ENCODE peak calls at places on chromosomes 16 and 17, in four cellular contexts. T is cardiac muscle cell; K is astrocyte of the hippocampus; V is stimulated activated naive CD4-positive, alpha-beta T cell. P is an unnamed sample.

GRCh38 chr17:2393954-2394749 is 6.7 kb downstream of the MNT start:
- DNase-seq in T (no peak), K (no peak), V (no peak), P (no peak)

GRCh38 chr17:68937890-68938514 is 17.2 kb downstream of the ABCA8 start:
- DNase-seq in T (no peak), K (no peak), V (no peak), P (no peak)

GRCh38 chr16:5502467-5502869 is 404.9 kb upstream of the EEF2KMT start:
- DNase-seq in T (no peak), K (peak), V (no peak), P (no peak)

GRCh38 chr17:70597774-70598173 is 428.4 kb downstream of the KCNJ2 start:
- DNase-seq in T (no peak), K (no peak), V (no peak), P (no peak)

GRCh38 chr17:13107726-13108235 is 90.0 kb upstream of the ELAC2 start:
- DNase-seq in T (no peak), K (no peak), V (no peak), P (no peak)

GRCh38 chr17:44878627-44879221 is 20.5 kb downstream of the EFTUD2 start:
- DNase-seq in T (peak), K (peak), V (peak), P (no peak)

GRCh38 chr16:59204589-59204988 is 470.5 kb upstream of the GOT2 start:
- DNase-seq in T (no peak), K (no peak), V (no peak), P (no peak)

GRCh38 chr16:50902457-50902856 is 160.6 kb downstream of the CYLD start:
- DNase-seq in T (no peak), K (peak), V (no peak), P (no peak)

GRCh38 chr17:65066858-65067257 is 10.3 kb upstream of the GNA13 start:
- DNase-seq in T (no peak), K (no peak), V (no peak), P (no peak)

GRCh38 chr17:42783062-42783777 is 2.8 kb downstream of the WNK4 start:
- DNase-seq in T (peak), K (peak), V (no peak), P (no peak)

GRCh38 chr16:2250652-2251280 is 621 bp downstream of the ECI1 start:
- DNase-seq in T (peak), K (no peak), V (peak), P (peak)

GRCh38 chr17:81865358-81865732 is 5.0 kb upstream of the P4HB start:
- DNase-seq in T (no peak), K (no peak), V (peak), P (no peak)

GRCh38 chr17:81282876-81283275 is 12.2 kb downstream of the SLC38A10 start:
- DNase-seq in T (no peak), K (no peak), V (no peak), P (no peak)

GRCh38 chr16:66454751-66455150 is 27.7 kb downstream of the BEAN1 start:
- DNase-seq in T (no peak), K (no peak), V (no peak), P (no peak)

GRCh38 chr16:86447228-86447627 is 63.1 kb upstream of the FOXF1 start:
- DNase-seq in T (no peak), K (no peak), V (no peak), P (no peak)

GRCh38 chr17:10156579-10157488 is 41.6 kb downstream of the GAS7 start:
- DNase-seq in T (no peak), K (no peak), V (no peak), P (peak)

GRCh38 chr17:27218719-27219488 is 75.0 kb upstream of the WSB1 start:
- DNase-seq in T (no peak), K (no peak), V (no peak), P (no peak)

GRCh38 chr16:86158688-86159360 is 259.9 kb downstream of the IRF8 start:
- DNase-seq in T (peak), K (no peak), V (no peak), P (no peak)

GRCh38 chr17:6468051-6468790 is 24.0 kb downstream of the PIMREG start:
- DNase-seq in T (no peak), K (no peak), V (no peak), P (no peak)

GRCh38 chr17:62869885-62870580 is 61.9 kb upstream of the MARCHF10 start:
- DNase-seq in T (peak), K (peak), V (no peak), P (no peak)

GRCh38 chr16:89407282-89407924 is 83.0 kb downstream of the ANKRD11 start:
- DNase-seq in T (no peak), K (no peak), V (peak), P (no peak)

GRCh38 chr17:61832463-61832862 is 30.9 kb downstream of the BRIP1 start:
- DNase-seq in T (no peak), K (no peak), V (no peak), P (no peak)

GRCh38 chr16:3266873-3267537 is 10.6 kb upstream of the MEFV start:
- DNase-seq in T (peak), K (peak), V (no peak), P (peak)

GRCh38 chr17:5508855-5509254 is 22.5 kb downstream of the MIS12 start:
- DNase-seq in T (peak), K (peak), V (no peak), P (no peak)

GRCh38 chr16:65876624-65877023 is 489.9 kb upstream of the CDH5 start:
- DNase-seq in T (no peak), K (no peak), V (no peak), P (no peak)

GRCh38 chr17:55067697-55068439 is 99.3 kb downstream of the STXBP4 start:
- DNase-seq in T (peak), K (peak), V (no peak), P (peak)

GRCh38 chr17:80187090-80187489 is 17.3 kb downstream of the CARD14 start:
- DNase-seq in T (peak), K (no peak), V (no peak), P (no peak)